ENCODE peak calls at places on chromosome 5, in seven cellular contexts. A is stimulated activated CD4-positive, alpha-beta T cell treated with anti-CD3 and anti-CD28 coated beads, Interleukin-12 subunit alpha, Interleukin-12 subunit beta, amount 100 ng/mL, for 24 hours; M is activated CD4-positive, alpha-beta T cell treated with anti-CD3 and anti-CD28 coated beads for 4 hours; T is prostate gland; F is IMR-90; S is SW480; G is activated T-helper 1 cell treated with anti-CD3 and anti-CD28 coated beads, Interleukin-2, amount 50 U/mL, for 16 hours. C is an unnamed sample.

GRCh38 chr5:26889810-26890209 is 148.6 kb downstream of the CDH9 start:
- DNase-seq in A (no peak), M (no peak), T (no peak), F (no peak), S (no peak), G (no peak), C (no peak)

GRCh38 chr5:126122942-126123341 is 300.3 kb upstream of the GRAMD2B start:
- DNase-seq in A (no peak), M (no peak), T (no peak), F (no peak), S (peak; percentile 40), G (no peak), C (no peak)

GRCh38 chr5:160638141-160638742 is 213.8 kb downstream of the ATP10B start:
- DNase-seq in A (no peak), M (no peak), T (no peak), F (no peak), S (no peak), G (no peak), C (no peak)

GRCh38 chr5:149133795-149134777 is 7.2 kb upstream of the ABLIM3 start:
- DNase-seq in A (no peak), M (no peak), T (no peak), F (peak; percentile 92), S (peak; percentile 80), G (no peak), C (no peak)

GRCh38 chr5:71974165-71974564 is 133.1 kb upstream of the MAP1B start:
- DNase-seq in A (no peak), M (no peak), T (peak; percentile 8), F (no peak), S (no peak), G (no peak), C (no peak)

GRCh38 chr5:149011084-149011483 is 51.8 kb downstream of the SH3TC2 start:
- DNase-seq in A (no peak), M (no peak), T (no peak), F (peak; percentile 50), S (peak; percentile 45), G (no peak), C (no peak)

GRCh38 chr5:1939256-1939655 is 56.5 kb upstream of the IRX4 start:
- DNase-seq in A (no peak), M (no peak), T (no peak), F (no peak), S (no peak), G (no peak), C (no peak)

GRCh38 chr5:148913985-148914421 is 87.6 kb downstream of the ADRB2 start:
- DNase-seq in A (no peak), M (no peak), T (no peak), F (peak; percentile 87), S (peak; percentile 78), G (no peak), C (no peak)

GRCh38 chr5:2757563-2758311 is 6.3 kb upstream of the IRX2 start:
- DNase-seq in A (no peak), M (no peak), T (no peak), F (peak; percentile 22), S (peak; percentile 30), G (no peak), C (no peak)

GRCh38 chr5:52705720-52706119 is 82.0 kb upstream of the ITGA1 start:
- DNase-seq in A (no peak), M (no peak), T (no peak), F (no peak), S (peak; percentile 39), G (no peak), C (no peak)

GRCh38 chr5:171121638-171122037 is 187.4 kb upstream of the TLX3 start:
- DNase-seq in A (no peak), M (no peak), T (no peak), F (no peak), S (no peak), G (no peak), C (no peak)

GRCh38 chr5:159913048-159913447 is 3.2 kb upstream of the ADRA1B start:
- DNase-seq in A (no peak), M (no peak), T (no peak), F (peak; percentile 76), S (no peak), G (no peak), C (no peak)

GRCh38 chr5:116970318-116970717 is 395.7 kb upstream of the SEMA6A start:
- DNase-seq in A (no peak), M (no peak), T (no peak), F (no peak), S (peak; percentile 33), G (no peak), C (no peak)

GRCh38 chr5:61586096-61587084 is 254.3 kb downstream of the ZSWIM6 start:
- DNase-seq in A (no peak), M (no peak), T (no peak), F (no peak), S (no peak), G (no peak), C (no peak)

GRCh38 chr5:25713259-25713658 is 1068.5 kb upstream of the CDH10 start:
- DNase-seq in A (no peak), M (no peak), T (no peak), F (no peak), S (peak; percentile 9), G (no peak), C (no peak)

GRCh38 chr5:151095341-151096000 is 14.6 kb upstream of the TNIP1 start:
- DNase-seq in A (no peak), M (no peak), T (no peak), F (no peak), S (peak; percentile 46), G (no peak), C (no peak)

GRCh38 chr5:121833631-121834420 is 17.9 kb upstream of the FTMT start:
- DNase-seq in A (no peak), M (no peak), T (no peak), F (no peak), S (no peak), G (no peak), C (no peak)

GRCh38 chr5:159912033-159912800 is 4.1 kb upstream of the ADRA1B start:
- DNase-seq in A (no peak), M (no peak), T (no peak), F (peak; percentile 65), S (no peak), G (no peak), C (no peak)